ENCODE peak calls at places on chromosome 14, in eight cellular contexts. D is mesendoderm; T is CD8-positive, alpha-beta T cell; G is left cardiac atrium; P is glomerular endothelial cell; Z is cardiac muscle cell; U is uterus; Y is left lung. B is an unnamed sample.
A peak's percentile ranks its signal among the peaks of the same experiment; 100 is the strongest.

GRCh38 chr14:68244272-68244975 is 424.8 kb downstream of the RAD51B start:
- DNase-seq in T (no peak), Y (no peak), U (no peak), D (no peak), P (no peak), G (no peak), Z (no peak), B (peak; percentile 58)

GRCh38 chr14:97524579-97525319 is 727.6 kb downstream of the VRK1 start:
- DNase-seq in G (no peak), Z (no peak), T (no peak), U (no peak), Y (no peak), P (no peak), D (no peak), B (no peak)

GRCh38 chr14:36035675-36036074 is 140.8 kb downstream of the PTCSC3 start:
- DNase-seq in P (no peak), Y (no peak), Z (no peak), D (no peak), G (no peak), T (no peak), U (no peak), B (no peak)

GRCh38 chr14:81834308-81834707 is 300.7 kb upstream of the SEL1L start:
- DNase-seq in P (no peak), Z (no peak), G (no peak), T (no peak), D (peak; percentile 29), Y (no peak), U (no peak), B (no peak)

GRCh38 chr14:103897075-103897947 is 30.9 kb upstream of the TDRD9 start:
- DNase-seq in P (no peak), T (no peak), U (no peak), Z (no peak), D (no peak), Y (no peak), G (no peak), B (no peak)

GRCh38 chr14:96962337-96962736 is 165.2 kb downstream of the VRK1 start:
- DNase-seq in Z (no peak), Y (no peak), U (no peak), D (peak; percentile 18), G (no peak), T (peak; percentile 22), P (no peak), B (no peak)

GRCh38 chr14:76918751-76919421 is 92.7 kb downstream of the LRRC74A start:
- DNase-seq in P (peak; percentile 78), Y (peak; percentile 94), U (peak; percentile 98), Z (peak; percentile 99), T (no peak), G (peak; percentile 97), D (peak; percentile 94), B (peak; percentile 94)

GRCh38 chr14:57988445-57988844 is 122.6 kb upstream of the SLC35F4 start:
- DNase-seq in Y (no peak), P (no peak), U (no peak), D (no peak), Z (no peak), G (no peak), T (no peak), B (no peak)

GRCh38 chr14:105161964-105162363 is 6.6 kb downstream of the JAG2 start:
- DNase-seq in G (no peak), Z (no peak), T (no peak), Y (no peak), P (no peak), U (no peak), D (peak; percentile 10), B (no peak)

GRCh38 chr14:23403908-23404307 is 4.2 kb downstream of the MYH6 start:
- DNase-seq in T (no peak), U (no peak), G (no peak), P (no peak), D (no peak), Z (no peak), Y (no peak), B (no peak)

GRCh38 chr14:99735189-99736135 is 51.4 kb downstream of the CYP46A1 start:
- DNase-seq in Y (peak; percentile 27), U (peak; percentile 9), Z (no peak), P (no peak), D (no peak), T (no peak), G (peak; percentile 20), B (no peak)

GRCh38 chr14:57383125-57383524 is 7.3 kb upstream of the NAA30 start:
- DNase-seq in Z (no peak), G (no peak), T (no peak), P (no peak), D (peak; percentile 69), U (no peak), Y (no peak), B (peak; percentile 15)

GRCh38 chr14:69090187-69090789 is 62.6 kb downstream of the DCAF5 start:
- DNase-seq in G (no peak), U (no peak), Z (peak; percentile 53), D (peak; percentile 61), P (no peak), T (peak; percentile 13), Y (no peak), B (no peak)

GRCh38 chr14:23571701-23572523 is 4.3 kb upstream of the AP1G2 start:
- DNase-seq in T (no peak), D (no peak), U (peak; percentile 12), P (no peak), G (no peak), Y (no peak), Z (no peak), B (no peak)

GRCh38 chr14:77276959-77277358 is 6.0 kb upstream of the NGB start:
- DNase-seq in G (no peak), U (no peak), D (no peak), Z (no peak), P (no peak), T (no peak), Y (no peak), B (no peak)

GRCh38 chr14:64602826-64603225 is 53.1 kb downstream of the PPP1R36 start:
- DNase-seq in G (no peak), T (no peak), P (no peak), U (no peak), D (no peak), Z (no peak), Y (no peak), B (no peak)

GRCh38 chr14:67971627-67972625 is 152.3 kb downstream of the RAD51B start:
- DNase-seq in G (no peak), U (no peak), T (no peak), P (no peak), Z (no peak), Y (no peak), D (no peak), B (no peak)